ENCODE peak calls at places on chromosomes 7 and 10, in five cellular contexts. One of them, this sample, is unnamed.
A peak's percentile ranks its signal among the peaks of the same experiment; 100 is the strongest.

GRCh38 chr7:8147760-8148463 is 114.1 kb downstream of the ICA1 start:
- DNase-seq in A549: no peak
- DNase-seq in tibial nerve: no peak
- DNase-seq in astrocyte: no peak
- DNase-seq in PC-3: no peak
- DNase-seq in this sample: no peak

GRCh38 chr7:65731562-65732035 is 141.3 kb upstream of the VKORC1L1 start:
- DNase-seq in A549: no peak
- DNase-seq in tibial nerve: no peak
- DNase-seq in astrocyte: peak; percentile 1
- DNase-seq in PC-3: no peak
- DNase-seq in this sample: no peak

GRCh38 chr10:28774051-28774995 is 97.0 kb downstream of the BAMBI start:
- DNase-seq in A549: peak; percentile 31
- DNase-seq in tibial nerve: no peak
- DNase-seq in astrocyte: peak; percentile 5
- DNase-seq in PC-3: peak; percentile 52
- DNase-seq in this sample: no peak

GRCh38 chr10:102065561-102066420 is 642 bp downstream of the HPS6 start:
- DNase-seq in A549: peak; percentile 48
- DNase-seq in tibial nerve: no peak
- DNase-seq in astrocyte: no peak
- DNase-seq in PC-3: no peak
- DNase-seq in this sample: peak; percentile 32

GRCh38 chr7:876972-877311 is 588 bp downstream of the GET4 start:
- DNase-seq in A549: peak; percentile 51
- DNase-seq in tibial nerve: no peak
- DNase-seq in astrocyte: no peak
- DNase-seq in PC-3: peak; percentile 26
- DNase-seq in this sample: no peak

GRCh38 chr10:30737931-30738391 is 108.4 kb upstream of the LYZL2 start:
- DNase-seq in A549: no peak
- DNase-seq in tibial nerve: no peak
- DNase-seq in astrocyte: no peak
- DNase-seq in PC-3: no peak
- DNase-seq in this sample: no peak

GRCh38 chr10:95430231-95430951 is 130.8 kb downstream of the SORBS1 start:
- DNase-seq in A549: peak; percentile 58
- DNase-seq in tibial nerve: no peak
- DNase-seq in astrocyte: no peak
- DNase-seq in PC-3: peak; percentile 75
- DNase-seq in this sample: peak; percentile 28

GRCh38 chr10:75403144-75404022 is 1.8 kb upstream of the ZNF503 start:
- DNase-seq in A549: peak; percentile 42
- DNase-seq in tibial nerve: peak; percentile 14
- DNase-seq in astrocyte: no peak
- DNase-seq in PC-3: peak; percentile 65
- DNase-seq in this sample: peak; percentile 20

GRCh38 chr7:99772565-99772964 is 11.4 kb downstream of the CYP3A4 start:
- DNase-seq in A549: no peak
- DNase-seq in tibial nerve: no peak
- DNase-seq in astrocyte: no peak
- DNase-seq in PC-3: no peak
- DNase-seq in this sample: no peak

GRCh38 chr7:55019329-55019690 is 493 bp downstream of the EGFR start:
- DNase-seq in A549: no peak
- DNase-seq in tibial nerve: peak; percentile 46
- DNase-seq in astrocyte: no peak
- DNase-seq in PC-3: peak; percentile 34
- DNase-seq in this sample: no peak

GRCh38 chr10:43218951-43219837 is 47.7 kb downstream of the RASGEF1A start:
- DNase-seq in A549: no peak
- DNase-seq in tibial nerve: no peak
- DNase-seq in astrocyte: no peak
- DNase-seq in PC-3: no peak
- DNase-seq in this sample: no peak

GRCh38 chr7:39948375-39948774 is 1.7 kb upstream of the CDK13 start:
- DNase-seq in A549: no peak
- DNase-seq in tibial nerve: no peak
- DNase-seq in astrocyte: no peak
- DNase-seq in PC-3: no peak
- DNase-seq in this sample: no peak

GRCh38 chr7:159068893-159069448 is 75.7 kb downstream of the VIPR2 start:
- DNase-seq in A549: no peak
- DNase-seq in tibial nerve: no peak
- DNase-seq in astrocyte: no peak
- DNase-seq in PC-3: no peak
- DNase-seq in this sample: no peak

GRCh38 chr10:73094249-73094850 is 2.3 kb downstream of the P4HA1 start:
- DNase-seq in A549: peak; percentile 35
- DNase-seq in tibial nerve: no peak
- DNase-seq in astrocyte: no peak
- DNase-seq in PC-3: peak; percentile 59
- DNase-seq in this sample: no peak

GRCh38 chr10:122140477-122140902 is 130.6 kb upstream of the BTBD16 start:
- DNase-seq in A549: peak; percentile 82
- DNase-seq in tibial nerve: no peak
- DNase-seq in astrocyte: peak; percentile 49
- DNase-seq in PC-3: peak; percentile 41
- DNase-seq in this sample: no peak

GRCh38 chr7:1810961-1811849 is 141.1 kb downstream of the ELFN1 start:
- DNase-seq in A549: no peak
- DNase-seq in tibial nerve: no peak
- DNase-seq in astrocyte: no peak
- DNase-seq in PC-3: no peak
- DNase-seq in this sample: no peak

GRCh38 chr10:127884501-127884900 is 8.2 kb downstream of the CLRN3 start:
- DNase-seq in A549: no peak
- DNase-seq in tibial nerve: no peak
- DNase-seq in astrocyte: no peak
- DNase-seq in PC-3: no peak
- DNase-seq in this sample: no peak

GRCh38 chr10:131899695-131900349 is 986 bp upstream of the PPP2R2D start:
- DNase-seq in A549: no peak
- DNase-seq in tibial nerve: no peak
- DNase-seq in astrocyte: no peak
- DNase-seq in PC-3: no peak
- DNase-seq in this sample: no peak
- H3K27ac ChIP-seq in A549: peak overlapping the region; percentile 97
- H3K27ac ChIP-seq in tibial nerve: peak overlapping the region; percentile 97
- H3K27ac ChIP-seq in astrocyte: no peak overlapping the region
- H3K27ac ChIP-seq in PC-3: no peak overlapping the region
- H3K27ac ChIP-seq in this sample: peak overlapping the region; percentile 66

GRCh38 chr7:41047789-41048191 is 655.1 kb downstream of the INHBA start:
- DNase-seq in A549: no peak
- DNase-seq in tibial nerve: no peak
- DNase-seq in astrocyte: peak; percentile 48
- DNase-seq in PC-3: peak; percentile 77
- DNase-seq in this sample: no peak

GRCh38 chr7:41047192-41047591 is 655.7 kb downstream of the INHBA start:
- DNase-seq in A549: no peak
- DNase-seq in tibial nerve: no peak
- DNase-seq in astrocyte: no peak
- DNase-seq in PC-3: no peak
- DNase-seq in this sample: no peak

GRCh38 chr7:41046221-41046761 is 656.6 kb downstream of the INHBA start:
- DNase-seq in A549: no peak
- DNase-seq in tibial nerve: no peak
- DNase-seq in astrocyte: peak; percentile 75
- DNase-seq in PC-3: peak; percentile 71
- DNase-seq in this sample: no peak

GRCh38 chr7:41045556-41046123 is 657.2 kb downstream of the INHBA start:
- DNase-seq in A549: no peak
- DNase-seq in tibial nerve: no peak
- DNase-seq in astrocyte: no peak
- DNase-seq in PC-3: peak; percentile 87
- DNase-seq in this sample: no peak

GRCh38 chr7:41046778-41047177 is 656.1 kb downstream of the INHBA start:
- DNase-seq in A549: no peak
- DNase-seq in tibial nerve: no peak
- DNase-seq in astrocyte: no peak
- DNase-seq in PC-3: no peak
- DNase-seq in this sample: no peak
- H3K27ac ChIP-seq in A549: no peak overlapping the region
- H3K27ac ChIP-seq in tibial nerve: no peak overlapping the region
- H3K27ac ChIP-seq in astrocyte: peak overlapping the region; percentile 39
- H3K27ac ChIP-seq in PC-3: peak overlapping the region; percentile 96
- H3K27ac ChIP-seq in this sample: no peak overlapping the region

GRCh38 chr7:47580175-47580701 is 1.7 kb downstream of the TNS3 start:
- DNase-seq in A549: peak; percentile 89
- DNase-seq in tibial nerve: no peak
- DNase-seq in astrocyte: no peak
- DNase-seq in PC-3: peak; percentile 71
- DNase-seq in this sample: no peak

GRCh38 chr7:47576909-47577255 is 5.0 kb downstream of the TNS3 start:
- DNase-seq in A549: peak; percentile 58
- DNase-seq in tibial nerve: no peak
- DNase-seq in astrocyte: no peak
- DNase-seq in PC-3: no peak
- DNase-seq in this sample: no peak

GRCh38 chr7:47579458-47579857 is 2.5 kb downstream of the TNS3 start:
- DNase-seq in A549: peak; percentile 58
- DNase-seq in tibial nerve: no peak
- DNase-seq in astrocyte: no peak
- DNase-seq in PC-3: no peak
- DNase-seq in this sample: no peak

GRCh38 chr7:47577351-47577919 is 4.5 kb downstream of the TNS3 start:
- DNase-seq in A549: no peak
- DNase-seq in tibial nerve: no peak
- DNase-seq in astrocyte: no peak
- DNase-seq in PC-3: no peak
- DNase-seq in this sample: no peak

GRCh38 chr7:47578581-47579270 is 3.2 kb downstream of the TNS3 start:
- DNase-seq in A549: peak; percentile 80
- DNase-seq in tibial nerve: no peak
- DNase-seq in astrocyte: peak; percentile 67
- DNase-seq in PC-3: peak; percentile 97
- DNase-seq in this sample: no peak
- H3K27ac ChIP-seq in A549: peak overlapping the region; percentile 100
- H3K27ac ChIP-seq in tibial nerve: peak overlapping the region; percentile 80
- H3K27ac ChIP-seq in astrocyte: peak overlapping the region; percentile 18
- H3K27ac ChIP-seq in PC-3: peak overlapping the region; percentile 95
- H3K27ac ChIP-seq in this sample: no peak overlapping the region

GRCh38 chr10:110648743-110649651 is 4.9 kb downstream of the RBM20 start:
- DNase-seq in A549: no peak
- DNase-seq in tibial nerve: no peak
- DNase-seq in astrocyte: no peak
- DNase-seq in PC-3: no peak
- DNase-seq in this sample: no peak
- H3K27ac ChIP-seq in A549: no peak overlapping the region
- H3K27ac ChIP-seq in tibial nerve: no peak overlapping the region
- H3K27ac ChIP-seq in astrocyte: no peak overlapping the region
- H3K27ac ChIP-seq in PC-3: no peak overlapping the region
- H3K27ac ChIP-seq in this sample: no peak overlapping the region

DNA sequence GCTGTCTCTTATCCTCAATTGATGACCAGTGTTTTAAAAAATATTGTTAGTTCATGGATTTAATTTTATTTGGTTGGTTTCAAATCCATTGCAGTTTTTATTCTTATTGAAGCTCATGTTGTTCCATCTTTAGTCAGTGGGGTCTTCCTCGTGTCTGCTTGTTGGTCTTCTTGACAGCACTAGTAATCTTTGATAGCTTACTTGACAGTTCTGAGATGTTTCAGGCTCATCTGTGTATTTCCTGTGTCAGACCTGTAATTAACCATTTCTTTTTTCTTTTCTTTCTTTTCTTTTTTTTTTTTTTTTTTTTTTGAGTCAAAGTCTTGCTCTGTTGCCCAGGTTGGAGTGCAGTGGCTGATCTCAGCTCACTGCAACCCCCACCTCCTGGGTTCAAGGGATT is 28.2 kb downstream of the SLK start:
- DNase-seq in A549: no peak
- DNase-seq in tibial nerve: no peak
- DNase-seq in astrocyte: no peak
- DNase-seq in PC-3: no peak
- DNase-seq in this sample: no peak
- H3K27ac ChIP-seq in A549: no peak overlapping the region
- H3K27ac ChIP-seq in tibial nerve: no peak overlapping the region
- H3K27ac ChIP-seq in astrocyte: no peak overlapping the region
- H3K27ac ChIP-seq in PC-3: no peak overlapping the region
- H3K27ac ChIP-seq in this sample: no peak overlapping the region

GRCh38 chr10:110426294-110427153 is 71.2 kb upstream of the DUSP5 start:
- DNase-seq in A549: peak; percentile 97
- DNase-seq in tibial nerve: no peak
- DNase-seq in astrocyte: peak; percentile 89
- DNase-seq in PC-3: no peak
- DNase-seq in this sample: no peak
- H3K27ac ChIP-seq in A549: peak overlapping the region; percentile 99
- H3K27ac ChIP-seq in tibial nerve: peak overlapping the region; percentile 80
- H3K27ac ChIP-seq in astrocyte: peak overlapping the region; percentile 92
- H3K27ac ChIP-seq in PC-3: peak overlapping the region; percentile 42
- H3K27ac ChIP-seq in this sample: no peak overlapping the region

GRCh38 chr10:3978762-3979161 is 193.8 kb upstream of the KLF6 start:
- DNase-seq in A549: no peak
- DNase-seq in tibial nerve: no peak
- DNase-seq in astrocyte: no peak
- DNase-seq in PC-3: no peak
- DNase-seq in this sample: no peak
- H3K27ac ChIP-seq in A549: no peak overlapping the region
- H3K27ac ChIP-seq in tibial nerve: no peak overlapping the region
- H3K27ac ChIP-seq in astrocyte: no peak overlapping the region
- H3K27ac ChIP-seq in PC-3: peak overlapping the region; percentile 23
- H3K27ac ChIP-seq in this sample: no peak overlapping the region